ENCODE peak calls at places on chromosomes 5 and 9, in four cellular contexts. One of them, this sample, is unnamed.

GRCh38 chr5:150642567-150642927 is 2.1 kb downstream of the SYNPO start:
- DNase-seq in IMR-90: peak; percentile 88
- DNase-seq in A549: peak; percentile 83
- DNase-seq in tibial nerve: peak; percentile 88
- DNase-seq in this sample: no peak

GRCh38 chr5:674630-675011 is 18.5 kb downstream of the TPPP start:
- DNase-seq in IMR-90: no peak
- DNase-seq in A549: no peak
- DNase-seq in tibial nerve: no peak
- DNase-seq in this sample: peak; percentile 49

GRCh38 chr9:35406183-35406959 is 83.5 kb upstream of the RUSC2 start:
- DNase-seq in IMR-90: no peak
- DNase-seq in A549: no peak
- DNase-seq in tibial nerve: no peak
- DNase-seq in this sample: no peak

GRCh38 chr5:178589180-178590140 is 733 bp downstream of the COL23A1 start:
- DNase-seq in IMR-90: peak; percentile 11
- DNase-seq in A549: no peak
- DNase-seq in tibial nerve: no peak
- DNase-seq in this sample: no peak

GRCh38 chr5:174503461-174504265 is 220.7 kb upstream of the MSX2 start:
- DNase-seq in IMR-90: peak; percentile 84
- DNase-seq in A549: peak; percentile 20
- DNase-seq in tibial nerve: no peak
- DNase-seq in this sample: peak; percentile 74

GRCh38 chr5:154878642-154879335 is 20.4 kb downstream of the CNOT8 start:
- DNase-seq in IMR-90: no peak
- DNase-seq in A549: no peak
- DNase-seq in tibial nerve: no peak
- DNase-seq in this sample: no peak

GRCh38 chr5:137022725-137023124 is 476.4 kb downstream of the SPOCK1 start:
- DNase-seq in IMR-90: no peak
- DNase-seq in A549: no peak
- DNase-seq in tibial nerve: no peak
- DNase-seq in this sample: no peak

GRCh38 chr5:133347039-133347438 is 265.3 kb downstream of the FSTL4 start:
- DNase-seq in IMR-90: no peak
- DNase-seq in A549: peak; percentile 33
- DNase-seq in tibial nerve: no peak
- DNase-seq in this sample: no peak

GRCh38 chr9:73213300-73213699 is 61.6 kb downstream of the ANXA1 start:
- DNase-seq in IMR-90: no peak
- DNase-seq in A549: no peak
- DNase-seq in tibial nerve: no peak
- DNase-seq in this sample: no peak

GRCh38 chr5:150172147-150172546 is 5.6 kb downstream of the CDX1 start:
- DNase-seq in IMR-90: peak; percentile 78
- DNase-seq in A549: no peak
- DNase-seq in tibial nerve: no peak
- DNase-seq in this sample: no peak

GRCh38 chr5:72126796-72127195 is 19.5 kb downstream of the MAP1B start:
- DNase-seq in IMR-90: no peak
- DNase-seq in A549: no peak
- DNase-seq in tibial nerve: no peak
- DNase-seq in this sample: no peak

GRCh38 chr5:133707629-133708028 is 95.3 kb upstream of the FSTL4 start:
- DNase-seq in IMR-90: no peak
- DNase-seq in A549: no peak
- DNase-seq in tibial nerve: no peak
- DNase-seq in this sample: no peak

GRCh38 chr5:176778921-176779465 is 31.4 kb upstream of the UNC5A start:
- DNase-seq in IMR-90: no peak
- DNase-seq in A549: no peak
- DNase-seq in tibial nerve: no peak
- DNase-seq in this sample: no peak

GRCh38 chr5:96963267-96963666 is 27.4 kb downstream of the LNPEP start:
- DNase-seq in IMR-90: peak; percentile 82
- DNase-seq in A549: no peak
- DNase-seq in tibial nerve: peak; percentile 43
- DNase-seq in this sample: peak; percentile 15

GRCh38 chr9:6845881-6846280 is 88.1 kb downstream of the KDM4C start:
- DNase-seq in IMR-90: peak; percentile 27
- DNase-seq in A549: peak; percentile 35
- DNase-seq in tibial nerve: no peak
- DNase-seq in this sample: no peak

GRCh38 chr9:132973713-132974112 is 4.8 kb upstream of the GFI1B start:
- DNase-seq in IMR-90: peak; percentile 18
- DNase-seq in A549: peak; percentile 45
- DNase-seq in tibial nerve: no peak
- DNase-seq in this sample: no peak

GRCh38 chr5:133947431-133947841 is 21.0 kb downstream of the C5orf15 start:
- DNase-seq in IMR-90: peak; percentile 73
- DNase-seq in A549: no peak
- DNase-seq in tibial nerve: no peak
- DNase-seq in this sample: no peak

GRCh38 chr5:76500633-76501393 is 97.7 kb downstream of the IQGAP2 start:
- DNase-seq in IMR-90: peak; percentile 43
- DNase-seq in A549: no peak
- DNase-seq in tibial nerve: no peak
- DNase-seq in this sample: no peak

GRCh38 chr9:112035166-112035816 is 138.7 kb downstream of the UGCG start:
- DNase-seq in IMR-90: no peak
- DNase-seq in A549: no peak
- DNase-seq in tibial nerve: no peak
- DNase-seq in this sample: no peak

GRCh38 chr5:1437452-1437851 is 7.8 kb downstream of the SLC6A3 start:
- DNase-seq in IMR-90: peak; percentile 26
- DNase-seq in A549: peak; percentile 65
- DNase-seq in tibial nerve: no peak
- DNase-seq in this sample: no peak

GRCh38 chr5:88602584-88602983 is 280.4 kb downstream of the MEF2C start:
- DNase-seq in IMR-90: no peak
- DNase-seq in A549: no peak
- DNase-seq in tibial nerve: no peak
- DNase-seq in this sample: no peak

GRCh38 chr9:73156593-73157187 is 5.0 kb downstream of the ANXA1 start:
- DNase-seq in IMR-90: no peak
- DNase-seq in A549: no peak
- DNase-seq in tibial nerve: no peak
- DNase-seq in this sample: no peak

GRCh38 chr5:150022163-150022540 is 21.6 kb downstream of the HMGXB3 start:
- DNase-seq in IMR-90: peak; percentile 87
- DNase-seq in A549: no peak
- DNase-seq in tibial nerve: no peak
- DNase-seq in this sample: no peak

GRCh38 chr9:70304810-70305209 is 46.0 kb downstream of the SMC5 start:
- DNase-seq in IMR-90: no peak
- DNase-seq in A549: no peak
- DNase-seq in tibial nerve: no peak
- DNase-seq in this sample: no peak

GRCh38 chr5:10126900-10127299 is 122.8 kb downstream of the ATPSCKMT start:
- DNase-seq in IMR-90: no peak
- DNase-seq in A549: no peak
- DNase-seq in tibial nerve: no peak
- DNase-seq in this sample: no peak

GRCh38 chr5:94469889-94470288 is 148.5 kb downstream of the KIAA0825 start:
- DNase-seq in IMR-90: peak; percentile 82
- DNase-seq in A549: no peak
- DNase-seq in tibial nerve: no peak
- DNase-seq in this sample: no peak

GRCh38 chr9:90095682-90096081 is 490.9 kb downstream of the GADD45G start:
- DNase-seq in IMR-90: no peak
- DNase-seq in A549: no peak
- DNase-seq in tibial nerve: no peak
- DNase-seq in this sample: no peak

GRCh38 chr9:83441390-83441789 is 96.8 kb downstream of the FRMD3 start:
- DNase-seq in IMR-90: no peak
- DNase-seq in A549: no peak
- DNase-seq in tibial nerve: peak; percentile 22
- DNase-seq in this sample: no peak

GRCh38 chr5:96262105-96262504 is 170.9 kb downstream of the PCSK1 start:
- DNase-seq in IMR-90: no peak
- DNase-seq in A549: no peak
- DNase-seq in tibial nerve: no peak
- DNase-seq in this sample: no peak

GRCh38 chr9:74322661-74323314 is 174.3 kb upstream of the RORB start:
- DNase-seq in IMR-90: no peak
- DNase-seq in A549: no peak
- DNase-seq in tibial nerve: no peak
- DNase-seq in this sample: no peak

GRCh38 chr5:8060235-8061139 is 191.5 kb downstream of the MTRR start:
- DNase-seq in IMR-90: no peak
- DNase-seq in A549: no peak
- DNase-seq in tibial nerve: no peak
- DNase-seq in this sample: no peak

GRCh38 chr5:111548312-111548930 is 36.1 kb upstream of the STARD4 start:
- DNase-seq in IMR-90: no peak
- DNase-seq in A549: no peak
- DNase-seq in tibial nerve: no peak
- DNase-seq in this sample: no peak

GRCh38 chr5:179161901-179162300 is 101.7 kb downstream of the ZNF354C start:
- DNase-seq in IMR-90: no peak
- DNase-seq in A549: no peak
- DNase-seq in tibial nerve: no peak
- DNase-seq in this sample: no peak

GRCh38 chr5:25909163-25909562 is 1129.2 kb downstream of the CDH9 start:
- DNase-seq in IMR-90: no peak
- DNase-seq in A549: no peak
- DNase-seq in tibial nerve: no peak
- DNase-seq in this sample: no peak

GRCh38 chr5:116531635-116532034 is 43.0 kb downstream of the SEMA6A start:
- DNase-seq in IMR-90: no peak
- DNase-seq in A549: no peak
- DNase-seq in tibial nerve: no peak
- DNase-seq in this sample: no peak

GRCh38 chr5:116532762-116533525 is 41.7 kb downstream of the SEMA6A start:
- DNase-seq in IMR-90: no peak
- DNase-seq in A549: no peak
- DNase-seq in tibial nerve: no peak
- DNase-seq in this sample: no peak

GRCh38 chr5:116530276-116530675 is 44.3 kb downstream of the SEMA6A start:
- DNase-seq in IMR-90: no peak
- DNase-seq in A549: no peak
- DNase-seq in tibial nerve: no peak
- DNase-seq in this sample: no peak

GRCh38 chr5:116529615-116530014 is 45.0 kb downstream of the SEMA6A start:
- DNase-seq in IMR-90: no peak
- DNase-seq in A549: no peak
- DNase-seq in tibial nerve: no peak
- DNase-seq in this sample: no peak

GRCh38 chr5:116531117-116531516 is 43.5 kb downstream of the SEMA6A start:
- DNase-seq in IMR-90: no peak
- DNase-seq in A549: no peak
- DNase-seq in tibial nerve: no peak
- DNase-seq in this sample: no peak
- H3K27ac ChIP-seq in IMR-90: no peak overlapping the region
- H3K27ac ChIP-seq in A549: no peak overlapping the region
- H3K27ac ChIP-seq in tibial nerve: no peak overlapping the region
- H3K27ac ChIP-seq in this sample: no peak overlapping the region

GRCh38 chr5:142387022-142387682 is 62.3 kb upstream of the SPRY4 start:
- DNase-seq in IMR-90: no peak
- DNase-seq in A549: no peak
- DNase-seq in tibial nerve: no peak
- DNase-seq in this sample: no peak
- H3K27ac ChIP-seq in IMR-90: no peak overlapping the region
- H3K27ac ChIP-seq in A549: peak overlapping the region; percentile 40
- H3K27ac ChIP-seq in tibial nerve: no peak overlapping the region
- H3K27ac ChIP-seq in this sample: no peak overlapping the region

GRCh38 chr9:130192600-130192999 is 20.4 kb downstream of the NCS1 start:
- DNase-seq in IMR-90: no peak
- DNase-seq in A549: no peak
- DNase-seq in tibial nerve: no peak
- DNase-seq in this sample: no peak
- H3K27ac ChIP-seq in IMR-90: no peak overlapping the region
- H3K27ac ChIP-seq in A549: no peak overlapping the region
- H3K27ac ChIP-seq in tibial nerve: no peak overlapping the region
- H3K27ac ChIP-seq in this sample: peak overlapping the region; percentile 67

DNA sequence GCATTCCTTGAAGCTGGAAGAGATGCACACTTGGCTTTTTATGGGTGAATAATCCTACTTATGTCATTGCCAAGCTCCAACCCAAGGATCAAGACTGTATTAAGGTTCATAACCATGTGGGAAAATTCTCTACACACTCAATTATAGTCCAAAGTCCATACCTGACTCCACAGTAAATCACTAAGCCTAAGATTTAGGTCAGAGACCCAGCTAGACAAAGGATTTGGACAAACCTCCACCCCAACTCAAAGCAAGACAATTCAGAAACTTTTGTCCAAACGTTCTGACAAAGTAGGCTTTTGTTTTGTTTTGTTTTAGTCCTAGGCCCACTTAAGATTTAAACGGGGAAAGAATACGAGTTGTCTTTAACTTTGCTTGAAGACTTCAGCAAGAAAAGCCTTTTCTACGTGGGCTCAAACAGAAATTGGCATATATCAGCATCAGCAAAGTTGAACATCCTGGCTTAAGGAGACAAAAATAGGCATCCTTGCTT is 1.7 kb downstream of the MEGF9 start:
- DNase-seq in IMR-90: no peak
- DNase-seq in A549: no peak
- DNase-seq in tibial nerve: no peak
- DNase-seq in this sample: no peak
- H3K27ac ChIP-seq in IMR-90: no peak overlapping the region
- H3K27ac ChIP-seq in A549: peak overlapping the region; percentile 85
- H3K27ac ChIP-seq in tibial nerve: peak overlapping the region; percentile 87
- H3K27ac ChIP-seq in this sample: peak overlapping the region; percentile 83

GRCh38 chr9:31639444-31639843 is 745.0 kb upstream of the ACO1 start:
- DNase-seq in IMR-90: no peak
- DNase-seq in A549: no peak
- DNase-seq in tibial nerve: no peak
- DNase-seq in this sample: no peak

GRCh38 chr9:31637265-31637664 is 747.2 kb upstream of the ACO1 start:
- DNase-seq in IMR-90: no peak
- DNase-seq in A549: no peak
- DNase-seq in tibial nerve: no peak
- DNase-seq in this sample: no peak

GRCh38 chr9:31637861-31638260 is 746.6 kb upstream of the ACO1 start:
- DNase-seq in IMR-90: no peak
- DNase-seq in A549: no peak
- DNase-seq in tibial nerve: no peak
- DNase-seq in this sample: no peak
- H3K27ac ChIP-seq in IMR-90: no peak overlapping the region
- H3K27ac ChIP-seq in A549: no peak overlapping the region
- H3K27ac ChIP-seq in tibial nerve: no peak overlapping the region
- H3K27ac ChIP-seq in this sample: no peak overlapping the region